ENCODE peak calls at places on chromosomes 16 and 17, in seven cellular contexts. O is heart right ventricle, E is Caco-2, S is fibroblast of the aortic adventitia, C is cardiac muscle cell, F is AG04450, Q is neural progenitor cell. A is an unnamed sample.

GRCh38 chr16:12188674-12189249 is 212.2 kb downstream of the SNX29 start:
- DNase-seq in F (no peak), O (no peak), Q (no peak), C (no peak), S (peak), E (no peak), A (peak)

GRCh38 chr16:9946022-9946720 is 236.1 kb downstream of the GRIN2A start:
- DNase-seq in C (no peak), S (no peak), E (no peak), O (no peak), Q (no peak), F (no peak), A (no peak)

GRCh38 chr17:62405451-62405850 is 18.2 kb upstream of the METTL2A start:
- DNase-seq in E (no peak), S (no peak), C (no peak), O (no peak), F (peak), Q (no peak), A (no peak)

GRCh38 chr17:44071772-44072171 is 1.2 kb downstream of the G6PC3 start:
- DNase-seq in F (no peak), C (no peak), O (no peak), E (no peak), Q (no peak), S (peak), A (no peak)

GRCh38 chr17:38870259-38871165 is 654 bp downstream of the LASP1 start:
- DNase-seq in S (peak), E (peak), F (no peak), O (peak), C (peak), Q (peak), A (no peak)

GRCh38 chr17:6786618-6787017 is 10.6 kb downstream of the FBXO39 start:
- DNase-seq in E (no peak), S (peak), O (no peak), F (peak), Q (no peak), C (no peak), A (peak)

GRCh38 chr17:493666-494065 is 141.1 kb upstream of the RPH3AL start:
- DNase-seq in C (no peak), S (no peak), F (no peak), Q (no peak), E (no peak), O (no peak), A (no peak)

GRCh38 chr16:28324235-28324886 is 32.0 kb downstream of the SBK1 start:
- DNase-seq in E (peak), F (no peak), O (no peak), S (no peak), Q (no peak), C (no peak), A (no peak)

GRCh38 chr17:57880086-57880456 is 30.2 kb upstream of the MRPS23 start:
- DNase-seq in C (no peak), F (no peak), O (no peak), S (no peak), E (no peak), Q (no peak), A (no peak)

GRCh38 chr16:70553175-70553574 is 29.6 kb downstream of the SF3B3 start:
- DNase-seq in S (peak), F (no peak), O (no peak), Q (no peak), C (no peak), E (no peak), A (no peak)

GRCh38 chr17:66301864-66302741 is at the start of gene PRKCA:
- DNase-seq in Q (peak), C (peak), S (peak), O (peak), F (no peak), E (peak), A (no peak)

GRCh38 chr16:57226701-57227621 is 18.1 kb upstream of the ARL2BP start:
- DNase-seq in Q (no peak), O (no peak), S (no peak), F (no peak), C (no peak), E (no peak), A (no peak)

GRCh38 chr16:84746875-84747274 is 47.1 kb downstream of the USP10 start:
- DNase-seq in S (no peak), O (no peak), Q (no peak), E (no peak), C (no peak), F (no peak), A (no peak)

GRCh38 chr16:84746231-84746630 is 46.4 kb downstream of the USP10 start:
- DNase-seq in C (no peak), E (no peak), Q (no peak), F (no peak), O (no peak), S (no peak), A (no peak)

GRCh38 chr16:84749815-84750214 is 50.0 kb downstream of the USP10 start:
- DNase-seq in Q (no peak), S (no peak), O (no peak), C (no peak), F (no peak), E (no peak), A (no peak)

GRCh38 chr16:84751241-84751640 is 51.4 kb downstream of the USP10 start:
- DNase-seq in S (no peak), E (no peak), F (no peak), O (no peak), C (no peak), Q (no peak), A (no peak)

DNA sequence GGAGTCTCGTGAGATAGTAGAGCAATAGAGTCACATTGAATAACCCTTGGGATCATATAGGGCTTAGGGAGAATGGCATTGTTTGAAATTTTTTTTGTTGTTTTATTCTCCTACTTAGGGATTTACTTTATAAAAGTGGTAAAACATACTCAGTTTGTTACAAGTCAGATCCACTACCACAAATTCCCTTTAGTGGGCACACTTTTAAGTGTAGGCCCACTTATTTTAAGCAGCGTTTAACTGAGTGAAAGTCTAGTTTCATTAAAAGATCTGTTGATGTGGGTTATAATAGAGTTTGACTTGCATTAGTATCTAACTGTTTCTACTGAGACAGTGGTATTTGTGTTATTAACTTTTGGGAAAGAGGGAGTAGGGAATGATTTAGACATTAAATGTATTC is 49.3 kb downstream of the USP10 start:
- DNase-seq in S (no peak), C (no peak), F (no peak), Q (no peak), O (no peak), E (no peak), A (no peak)
- TF ChIP-seq CTCF in S (no peak), C (no peak), F (peak), Q (no peak), O (no peak), E (no peak), A (no peak)

DNA sequence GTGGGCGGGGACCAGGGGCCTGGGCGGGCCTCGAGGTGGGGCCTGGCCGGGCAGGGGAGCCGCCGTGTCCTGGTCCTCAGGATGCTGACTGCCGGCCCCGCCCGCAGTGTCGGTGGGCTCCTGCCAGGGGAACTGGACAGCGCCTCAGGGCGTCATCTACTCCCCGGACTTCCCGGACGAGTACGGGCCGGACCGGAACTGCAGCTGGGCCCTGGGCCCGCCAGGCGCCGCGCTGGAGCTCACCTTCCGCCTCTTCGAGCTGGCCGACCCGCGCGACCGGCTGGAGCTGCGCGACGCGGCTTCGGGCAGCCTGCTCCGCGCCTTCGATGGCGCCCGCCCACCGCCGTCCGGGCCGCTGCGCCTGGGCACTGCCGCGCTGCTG is 2.4 kb upstream of the PAQR4 start:
- DNase-seq in C (no peak), S (no peak), F (no peak), E (no peak), O (no peak), Q (peak), A (no peak)
- TF ChIP-seq CTCF in C (no peak), S (no peak), F (no peak), E (no peak), O (no peak), Q (no peak), A (no peak)

DNA sequence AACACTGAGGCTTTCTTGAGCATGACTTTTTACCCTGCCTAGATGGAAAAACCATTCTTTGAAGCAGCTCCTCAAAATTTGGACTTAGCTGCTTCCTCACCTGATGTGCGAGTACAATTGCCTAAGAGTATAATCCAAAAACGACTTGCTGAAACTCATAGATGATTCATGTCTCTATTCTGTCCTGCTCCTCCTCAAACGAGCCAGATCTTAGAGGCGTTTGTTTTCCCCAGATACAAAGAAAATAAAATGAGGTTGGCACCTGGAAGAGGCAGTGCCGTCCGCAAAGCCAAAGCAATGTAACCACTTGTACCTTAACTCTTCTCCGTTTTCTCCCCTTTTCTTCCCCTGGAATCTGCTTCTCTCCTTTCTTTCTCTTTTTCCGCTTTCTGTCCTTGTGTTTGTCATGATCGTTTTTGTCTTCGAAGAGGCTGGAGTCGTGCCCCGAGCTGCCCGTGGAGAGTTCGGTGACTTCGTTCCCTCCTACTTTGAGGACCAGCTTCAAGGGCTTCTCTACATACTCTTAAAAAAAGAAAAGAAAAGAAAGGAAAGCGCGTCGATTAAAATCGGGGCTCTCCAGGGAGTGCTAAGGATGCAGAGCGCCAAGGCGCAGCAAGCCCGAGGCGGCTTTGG is 895 bp downstream of the BRD7 start:
- DNase-seq in C (no peak), O (no peak), S (no peak), Q (no peak), E (no peak), F (no peak), A (no peak)
- TF ChIP-seq CTCF in C (no peak), O (no peak), S (no peak), Q (no peak), E (no peak), F (no peak), A (no peak)

GRCh38 chr16:69270395-69270794 is 40.8 kb upstream of the VPS4A start:
- DNase-seq in F (no peak), C (no peak), Q (no peak), S (peak), O (no peak), E (no peak), A (peak)

GRCh38 chr16:69273009-69273408 is 38.1 kb upstream of the VPS4A start:
- DNase-seq in Q (no peak), E (no peak), C (no peak), F (peak), O (no peak), S (peak), A (no peak)

GRCh38 chr16:69267633-69268032 is 43.5 kb upstream of the VPS4A start:
- DNase-seq in O (no peak), E (no peak), S (no peak), Q (no peak), F (no peak), C (no peak), A (no peak)

GRCh38 chr16:69274699-69275235 is 36.4 kb upstream of the VPS4A start:
- DNase-seq in F (no peak), C (no peak), Q (no peak), E (no peak), O (no peak), S (no peak), A (no peak)

GRCh38 chr16:69270831-69271230 is 40.3 kb upstream of the VPS4A start:
- DNase-seq in Q (no peak), O (no peak), F (no peak), S (peak), E (no peak), C (no peak), A (no peak)
- TF ChIP-seq CTCF in Q (no peak), O (no peak), F (no peak), S (no peak), E (no peak), C (no peak), A (no peak)

DNA sequence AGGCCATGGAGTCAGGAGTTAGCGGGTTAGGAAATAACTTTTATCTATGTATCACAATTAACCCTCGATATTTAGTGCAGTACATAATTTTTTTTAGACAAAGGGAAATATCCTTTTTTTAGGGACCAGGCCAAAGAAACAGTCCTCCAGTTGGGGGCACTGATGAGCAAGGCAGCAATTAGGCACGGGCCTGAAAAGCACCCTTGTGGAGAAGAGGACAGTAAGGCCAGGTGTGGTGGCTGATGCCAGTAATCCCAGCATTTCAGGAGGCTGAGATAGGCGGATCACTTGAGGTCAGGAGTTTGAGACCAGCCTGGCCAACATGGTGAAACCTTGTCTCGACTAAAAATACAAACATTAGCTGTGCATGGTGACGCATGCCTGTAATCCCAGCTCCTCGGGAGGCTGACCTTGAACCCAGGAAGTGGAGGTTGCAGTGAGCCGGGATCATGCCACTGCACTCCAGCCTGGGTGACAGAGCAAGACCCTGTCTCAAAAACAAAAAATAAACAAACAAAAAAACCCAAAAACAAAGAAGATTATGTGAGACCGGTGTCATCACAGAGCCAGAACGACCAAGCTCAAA is 158.3 kb upstream of the NOL11 start:
- DNase-seq in Q (no peak), C (no peak), O (no peak), F (no peak), E (no peak), S (no peak), A (no peak)
- TF ChIP-seq CTCF in Q (peak), C (peak), O (no peak), F (no peak), E (peak), S (no peak), A (no peak)

GRCh38 chr16:88684569-88685155 is 1.6 kb downstream of the SNAI3 start:
- DNase-seq in F (no peak), S (no peak), O (no peak), E (no peak), C (no peak), Q (no peak), A (no peak)

GRCh38 chr16:88686439-88687253 is at the start of gene SNAI3:
- DNase-seq in F (no peak), Q (peak), S (no peak), E (peak), O (peak), C (peak), A (no peak)

GRCh38 chr16:88686062-88686438 is 257 bp downstream of the SNAI3 start:
- DNase-seq in F (no peak), O (peak), E (peak), Q (no peak), S (no peak), C (no peak), A (no peak)

GRCh38 chr16:88687254-88687576 is 908 bp upstream of the SNAI3 start:
- DNase-seq in Q (no peak), S (no peak), E (no peak), C (no peak), F (no peak), O (no peak), A (no peak)

GRCh38 chr16:88685156-88686061 is 898 bp downstream of the SNAI3 start:
- DNase-seq in E (no peak), O (no peak), F (no peak), S (peak), C (no peak), Q (peak), A (no peak)
- TF ChIP-seq CTCF in E (peak), O (no peak), F (peak), S (peak), C (peak), Q (peak), A (peak)

A was measured in AG09309.